ENCODE peak calls at places on chromosome 16, in five cellular contexts. J is heart right ventricle, N is EL, Z is iPS DF 6.9, X is upper lobe of right lung. W is an unnamed sample.

GRCh38 chr16:72409428-72409827 is 237.5 kb upstream of the PMFBP1 start:
- DNase-seq in J (no peak), N (no peak), Z (peak), X (no peak), W (no peak)

GRCh38 chr16:50836121-50836541 is 94.2 kb downstream of the CYLD start:
- DNase-seq in J (no peak), N (no peak), Z (no peak), X (no peak), W (no peak)

GRCh38 chr16:2775317-2775716 is 1.8 kb downstream of the ELOB start:
- DNase-seq in J (no peak), N (no peak), Z (no peak), X (peak), W (no peak)

GRCh38 chr16:76500006-76500405 is 222.8 kb downstream of the CNTNAP4 start:
- DNase-seq in J (no peak), N (no peak), Z (no peak), X (no peak), W (no peak)

GRCh38 chr16:73319747-73320146 is 271.8 kb upstream of the ZFHX3 start:
- DNase-seq in J (no peak), N (no peak), Z (no peak), X (no peak), W (no peak)

GRCh38 chr16:53913082-53913870 is 209.3 kb downstream of the FTO start:
- DNase-seq in J (peak), N (peak), Z (no peak), X (no peak), W (peak)

GRCh38 chr16:4409081-4409932 is 7.1 kb downstream of the CORO7 start:
- DNase-seq in J (no peak), N (peak), Z (no peak), X (no peak), W (no peak)

GRCh38 chr16:81633147-81633619 is 145.9 kb upstream of the PLCG2 start:
- DNase-seq in J (no peak), N (no peak), Z (no peak), X (no peak), W (no peak)

GRCh38 chr16:74608944-74609343 is 2.0 kb upstream of the GLG1 start:
- DNase-seq in J (no peak), N (no peak), Z (no peak), X (peak), W (no peak)

GRCh38 chr16:7140899-7141298 is 191.7 kb upstream of the RBFOX1 start:
- DNase-seq in J (no peak), N (no peak), Z (no peak), X (no peak), W (no peak)

GRCh38 chr16:27481282-27481934 is 68.3 kb downstream of the GTF3C1 start:
- DNase-seq in J (no peak), N (no peak), Z (no peak), X (no peak), W (no peak)

GRCh38 chr16:10946308-10946707 is 1.9 kb downstream of the CLEC16A start:
- DNase-seq in J (no peak), N (peak), Z (no peak), X (peak), W (no peak)

GRCh38 chr16:81607805-81608514 is 163.4 kb downstream of the CMIP start:
- DNase-seq in J (no peak), N (no peak), Z (no peak), X (no peak), W (no peak)

GRCh38 chr16:19717319-19717718 is 708 bp downstream of the KNOP1 start:
- DNase-seq in J (no peak), N (peak), Z (no peak), X (no peak), W (no peak)

GRCh38 chr16:12511708-12512107 is 292.0 kb downstream of the CPPED1 start:
- DNase-seq in J (no peak), N (no peak), Z (no peak), X (no peak), W (no peak)

GRCh38 chr16:85460983-85461813 is 151.9 kb upstream of the GSE1 start:
- DNase-seq in J (no peak), N (peak), Z (no peak), X (no peak), W (no peak)

GRCh38 chr16:56632848-56633365 is 448 bp downstream of the MT1M start:
- DNase-seq in J (no peak), N (no peak), Z (no peak), X (no peak), W (no peak)

GRCh38 chr16:24906199-24906808 is 60.5 kb downstream of the SLC5A11 start:
- DNase-seq in J (no peak), N (peak), Z (no peak), X (no peak), W (no peak)

GRCh38 chr16:67613808-67614207 is 31.1 kb upstream of the CARMIL2 start:
- DNase-seq in J (no peak), N (no peak), Z (no peak), X (no peak), W (no peak)

GRCh38 chr16:52518884-52519283 is 28.1 kb downstream of the TOX3 start:
- DNase-seq in J (no peak), N (no peak), Z (no peak), X (no peak), W (no peak)

GRCh38 chr16:78996806-78997205 is 603.7 kb downstream of the MAF start:
- DNase-seq in J (no peak), N (no peak), Z (no peak), X (no peak), W (no peak)

GRCh38 chr16:22417019-22417418 is 42.6 kb upstream of the CDR2 start:
- DNase-seq in J (no peak), N (no peak), Z (no peak), X (no peak), W (no peak)

GRCh38 chr16:85082553-85083050 is 29.7 kb downstream of the CIBAR2 start:
- DNase-seq in J (no peak), N (no peak), Z (no peak), X (peak), W (no peak)

GRCh38 chr16:88667496-88667895 is 4.6 kb upstream of the MVD start:
- DNase-seq in J (no peak), N (no peak), Z (no peak), X (no peak), W (no peak)

GRCh38 chr16:15976929-15977637 is 27.7 kb downstream of the ABCC1 start:
- DNase-seq in J (no peak), N (no peak), Z (no peak), X (no peak), W (peak)

GRCh38 chr16:30567991-30568638 is 3.4 kb downstream of the ZNF688 start:
- DNase-seq in J (no peak), N (peak), Z (no peak), X (no peak), W (no peak)

GRCh38 chr16:88599092-88599733 is 29.0 kb downstream of the ZC3H18 start:
- DNase-seq in J (peak), N (no peak), Z (no peak), X (peak), W (peak)

GRCh38 chr16:55256412-55257016 is 67.5 kb upstream of the IRX6 start:
- DNase-seq in J (no peak), N (no peak), Z (no peak), X (no peak), W (no peak)

GRCh38 chr16:47142469-47143328 is 1.0 kb downstream of the NETO2 start:
- DNase-seq in J (peak), N (peak), Z (no peak), X (peak), W (no peak)

GRCh38 chr16:59042296-59042695 is 308.2 kb upstream of the GOT2 start:
- DNase-seq in J (no peak), N (no peak), Z (no peak), X (no peak), W (no peak)

GRCh38 chr16:4855371-4855770 is 8.1 kb downstream of the UBN1 start:
- DNase-seq in J (no peak), N (no peak), Z (no peak), X (no peak), W (no peak)

GRCh38 chr16:19169081-19169639 is 1.1 kb downstream of the SYT17 start:
- DNase-seq in J (no peak), N (no peak), Z (no peak), X (no peak), W (no peak)

GRCh38 chr16:51607202-51607756 is 456.2 kb upstream of the SALL1 start:
- DNase-seq in J (no peak), N (no peak), Z (no peak), X (no peak), W (no peak)